ENCODE peak calls at places on chromosome 1, in six cellular contexts. One of them, this sample, is unnamed.

GRCh38 chr1:184276416-184276815 is 110.4 kb upstream of the C1orf21 start:
- DNase-seq in fibroblast of lung: peak; percentile 34
- DNase-seq in heart right ventricle: no peak
- DNase-seq in progenitor cell of endocrine pancreas: no peak
- DNase-seq in A549: no peak
- DNase-seq in GM10248: no peak
- DNase-seq in this sample: no peak

GRCh38 chr1:115088871-115089442 is 346 bp downstream of the TSPAN2 start:
- DNase-seq in fibroblast of lung: no peak
- DNase-seq in heart right ventricle: no peak
- DNase-seq in progenitor cell of endocrine pancreas: no peak
- DNase-seq in A549: no peak
- DNase-seq in GM10248: no peak
- DNase-seq in this sample: no peak

GRCh38 chr1:1211541-1212511 is 2.1 kb downstream of the TNFRSF4 start:
- DNase-seq in fibroblast of lung: no peak
- DNase-seq in heart right ventricle: peak; percentile 14
- DNase-seq in progenitor cell of endocrine pancreas: no peak
- DNase-seq in A549: no peak
- DNase-seq in GM10248: no peak
- DNase-seq in this sample: no peak

GRCh38 chr1:204294371-204294770 is 65.4 kb downstream of the PLEKHA6 start:
- DNase-seq in fibroblast of lung: peak; percentile 96
- DNase-seq in heart right ventricle: no peak
- DNase-seq in progenitor cell of endocrine pancreas: no peak
- DNase-seq in A549: peak; percentile 64
- DNase-seq in GM10248: no peak
- DNase-seq in this sample: no peak

GRCh38 chr1:231683439-231684165 is 57.0 kb downstream of the DISC1 start:
- DNase-seq in fibroblast of lung: no peak
- DNase-seq in heart right ventricle: no peak
- DNase-seq in progenitor cell of endocrine pancreas: no peak
- DNase-seq in A549: no peak
- DNase-seq in GM10248: no peak
- DNase-seq in this sample: no peak

GRCh38 chr1:24437631-24438396 is 22.2 kb downstream of the NIPAL3 start:
- DNase-seq in fibroblast of lung: peak; percentile 38
- DNase-seq in heart right ventricle: peak; percentile 29
- DNase-seq in progenitor cell of endocrine pancreas: no peak
- DNase-seq in A549: no peak
- DNase-seq in GM10248: no peak
- DNase-seq in this sample: no peak

GRCh38 chr1:31931241-31932225 is 6.6 kb downstream of the PTP4A2 start:
- DNase-seq in fibroblast of lung: peak; percentile 53
- DNase-seq in heart right ventricle: no peak
- DNase-seq in progenitor cell of endocrine pancreas: no peak
- DNase-seq in A549: no peak
- DNase-seq in GM10248: no peak
- DNase-seq in this sample: no peak

GRCh38 chr1:57406428-57406827 is 17.4 kb downstream of the DAB1 start:
- DNase-seq in fibroblast of lung: no peak
- DNase-seq in heart right ventricle: no peak
- DNase-seq in progenitor cell of endocrine pancreas: no peak
- DNase-seq in A549: no peak
- DNase-seq in GM10248: no peak
- DNase-seq in this sample: no peak

DNA sequence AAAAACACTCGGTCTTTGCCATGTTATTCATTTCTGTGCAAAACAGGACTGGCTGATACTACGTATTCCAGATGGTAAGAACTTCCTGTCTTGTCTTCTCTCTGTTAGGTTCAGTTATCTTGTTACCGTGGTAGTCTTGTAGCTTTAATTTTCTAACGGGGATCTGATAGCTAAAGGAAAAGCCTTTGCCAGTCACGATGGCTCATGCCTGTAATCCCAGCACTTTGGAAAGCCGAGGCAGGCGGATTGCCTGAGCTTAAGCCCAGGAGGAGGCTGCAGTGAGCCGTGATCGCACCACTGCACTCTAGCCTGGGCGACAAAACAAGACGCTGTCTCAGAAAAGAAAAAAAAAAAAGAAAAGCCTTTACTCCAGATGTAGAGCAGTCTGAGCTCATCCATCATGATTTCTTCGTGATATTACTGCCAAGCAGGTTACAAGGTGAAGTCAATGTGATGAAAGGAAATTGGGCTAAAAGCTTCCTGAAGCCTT is 11.1 kb upstream of the MSTO1 start:
- DNase-seq in fibroblast of lung: peak; percentile 45
- DNase-seq in heart right ventricle: no peak
- DNase-seq in progenitor cell of endocrine pancreas: no peak
- DNase-seq in A549: no peak
- DNase-seq in GM10248: no peak
- DNase-seq in this sample: peak; percentile 15
- TF ChIP-seq CTCF in fibroblast of lung: peak; percentile 5
- TF ChIP-seq CTCF in heart right ventricle: no peak
- TF ChIP-seq CTCF in progenitor cell of endocrine pancreas: no peak
- TF ChIP-seq CTCF in A549: no peak
- TF ChIP-seq CTCF in GM10248: no peak
- TF ChIP-seq CTCF in this sample: no peak

DNA sequence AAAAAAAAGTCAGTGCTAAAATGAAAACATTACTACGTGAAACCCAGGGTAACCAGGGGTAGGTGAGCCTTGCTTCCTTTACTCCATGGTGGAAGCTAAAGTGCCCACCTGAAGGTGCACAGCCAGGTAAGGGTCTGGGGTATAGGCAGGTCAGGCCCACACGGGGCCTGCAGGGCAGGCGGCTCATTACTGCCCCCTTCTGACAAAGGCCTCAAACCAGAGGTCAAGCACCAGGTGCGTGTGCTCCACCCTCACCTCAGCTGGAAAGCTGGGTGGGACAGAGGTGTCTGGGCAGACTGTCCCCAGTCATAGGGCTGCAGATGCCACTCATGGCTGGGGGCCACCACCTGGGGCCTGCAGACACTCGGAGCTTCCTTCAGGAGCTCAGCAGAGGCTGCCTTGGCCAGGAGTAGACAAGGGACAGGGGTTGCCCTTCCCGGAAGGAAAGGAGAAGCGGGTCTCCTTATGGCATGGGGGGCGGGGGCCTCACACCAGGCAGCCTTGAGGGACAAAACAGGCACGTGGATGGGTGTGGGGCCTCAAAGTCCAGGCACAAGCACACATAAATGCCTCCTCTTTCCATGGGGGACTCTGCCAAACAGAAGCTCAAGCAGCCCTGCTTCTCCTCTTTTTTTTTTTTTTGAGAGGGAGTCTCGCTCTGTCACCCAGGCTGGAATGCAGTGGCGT is 36.2 kb downstream of the ACOT7 start:
- DNase-seq in fibroblast of lung: no peak
- DNase-seq in heart right ventricle: no peak
- DNase-seq in progenitor cell of endocrine pancreas: no peak
- DNase-seq in A549: no peak
- DNase-seq in GM10248: no peak
- DNase-seq in this sample: no peak
- TF ChIP-seq CTCF in fibroblast of lung: no peak
- TF ChIP-seq CTCF in heart right ventricle: no peak
- TF ChIP-seq CTCF in progenitor cell of endocrine pancreas: peak; percentile 26
- TF ChIP-seq CTCF in A549: no peak
- TF ChIP-seq CTCF in GM10248: peak; percentile 37
- TF ChIP-seq CTCF in this sample: peak; percentile 17

DNA sequence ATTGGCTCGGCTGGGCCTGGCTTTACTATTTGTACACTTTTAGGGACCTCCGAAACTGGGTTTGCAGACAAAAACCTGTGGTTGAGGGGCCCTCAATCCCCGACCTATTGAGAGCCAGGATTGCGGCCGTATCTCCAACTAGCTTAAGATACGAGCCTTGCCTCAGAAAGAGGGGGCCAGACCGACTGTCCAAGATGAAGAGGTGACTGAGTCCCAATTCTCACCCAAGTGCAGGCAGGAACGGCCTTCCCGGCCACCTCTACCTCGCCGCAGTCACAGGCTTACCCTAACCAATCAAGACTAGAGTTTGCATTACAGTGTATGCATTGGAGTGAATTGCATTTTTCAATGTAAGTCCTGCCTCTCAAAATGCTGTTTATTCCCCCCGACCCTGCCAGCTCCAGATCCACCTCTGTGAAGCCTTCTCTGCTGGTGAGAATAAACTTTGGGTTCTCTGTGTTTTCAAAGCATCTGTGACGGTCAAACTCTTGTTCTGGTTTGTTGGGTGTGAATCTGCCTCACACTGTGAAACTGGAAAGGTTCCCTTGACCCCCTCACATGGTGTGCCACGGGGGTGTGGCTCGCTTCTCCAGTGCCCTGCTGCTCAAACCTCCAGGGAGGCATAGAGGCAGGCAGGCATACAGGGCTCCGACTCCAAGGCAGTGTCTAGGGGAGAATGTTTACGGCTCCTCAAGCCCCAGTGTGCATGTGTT is 62.2 kb upstream of the WLS start:
- DNase-seq in fibroblast of lung: no peak
- DNase-seq in heart right ventricle: no peak
- DNase-seq in progenitor cell of endocrine pancreas: no peak
- DNase-seq in A549: no peak
- DNase-seq in GM10248: no peak
- DNase-seq in this sample: no peak
- TF ChIP-seq CTCF in fibroblast of lung: no peak
- TF ChIP-seq CTCF in heart right ventricle: no peak
- TF ChIP-seq CTCF in progenitor cell of endocrine pancreas: no peak
- TF ChIP-seq CTCF in A549: no peak
- TF ChIP-seq CTCF in GM10248: no peak
- TF ChIP-seq CTCF in this sample: no peak

DNA sequence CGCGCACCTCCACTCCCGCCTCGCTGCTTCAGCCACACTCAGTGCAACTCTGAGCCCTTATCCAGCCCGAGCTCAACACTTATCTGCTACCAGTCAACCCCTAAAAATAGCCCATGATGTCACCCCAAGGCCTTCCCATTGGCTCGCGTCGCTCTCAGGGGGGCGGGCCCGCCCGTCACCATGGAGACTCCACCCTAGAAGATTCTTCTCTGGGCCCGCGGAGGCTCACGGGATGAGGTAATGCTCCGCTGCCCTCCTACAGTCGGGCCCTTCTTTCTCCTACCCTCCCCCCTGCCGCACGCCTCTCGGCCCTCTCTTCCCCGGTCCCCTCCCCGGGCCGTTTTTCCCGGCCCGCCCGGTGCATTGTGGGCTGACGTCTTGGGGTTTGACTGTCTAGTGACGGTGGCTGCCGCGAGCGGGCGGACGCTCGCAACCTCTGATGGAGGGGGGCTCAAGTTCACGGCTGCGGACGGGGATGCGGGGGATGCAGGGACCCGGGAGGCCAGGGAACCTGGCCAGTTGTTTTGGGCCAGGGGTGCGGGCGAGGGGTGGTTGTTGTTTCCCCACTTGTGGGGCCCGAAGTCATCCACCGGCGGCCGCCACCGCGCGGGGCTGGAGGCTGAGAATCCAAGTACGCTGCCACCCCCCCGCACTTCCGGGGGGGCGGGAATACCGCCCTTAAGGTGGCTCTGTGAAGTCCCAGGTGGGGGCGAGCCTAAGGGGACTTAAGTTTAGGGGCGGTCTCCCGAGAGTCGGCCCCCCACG is at the start of gene JUN:
- DNase-seq in fibroblast of lung: peak; percentile 100
- DNase-seq in heart right ventricle: peak; percentile 99
- DNase-seq in progenitor cell of endocrine pancreas: peak; percentile 98
- DNase-seq in A549: peak; percentile 98
- DNase-seq in GM10248: peak; percentile 98
- DNase-seq in this sample: peak; percentile 99
- TF ChIP-seq CTCF in fibroblast of lung: no peak
- TF ChIP-seq CTCF in heart right ventricle: no peak
- TF ChIP-seq CTCF in progenitor cell of endocrine pancreas: no peak
- TF ChIP-seq CTCF in A549: no peak
- TF ChIP-seq CTCF in GM10248: no peak
- TF ChIP-seq CTCF in this sample: no peak

GRCh38 chr1:183234660-183235476 is 48.8 kb downstream of the LAMC2 start:
- DNase-seq in fibroblast of lung: peak; percentile 98
- DNase-seq in heart right ventricle: peak; percentile 34
- DNase-seq in progenitor cell of endocrine pancreas: no peak
- DNase-seq in A549: peak; percentile 59
- DNase-seq in GM10248: no peak
- DNase-seq in this sample: no peak
- TF ChIP-seq CTCF in fibroblast of lung: peak; percentile 91
- TF ChIP-seq CTCF in heart right ventricle: peak; percentile 43
- TF ChIP-seq CTCF in progenitor cell of endocrine pancreas: peak; percentile 82
- TF ChIP-seq CTCF in A549: peak; percentile 72
- TF ChIP-seq CTCF in GM10248: peak; percentile 9
- TF ChIP-seq CTCF in this sample: peak; percentile 29

GRCh38 chr1:162197615-162198497 is 128.4 kb downstream of the NOS1AP start:
- DNase-seq in fibroblast of lung: no peak
- DNase-seq in heart right ventricle: no peak
- DNase-seq in progenitor cell of endocrine pancreas: no peak
- DNase-seq in A549: no peak
- DNase-seq in GM10248: no peak
- DNase-seq in this sample: no peak
- TF ChIP-seq CTCF in fibroblast of lung: no peak
- TF ChIP-seq CTCF in heart right ventricle: no peak
- TF ChIP-seq CTCF in progenitor cell of endocrine pancreas: peak; percentile 24
- TF ChIP-seq CTCF in A549: no peak
- TF ChIP-seq CTCF in GM10248: no peak
- TF ChIP-seq CTCF in this sample: no peak

GRCh38 chr1:107047602-107048001 is 8.9 kb upstream of the PRMT6 start:
- DNase-seq in fibroblast of lung: no peak
- DNase-seq in heart right ventricle: no peak
- DNase-seq in progenitor cell of endocrine pancreas: no peak
- DNase-seq in A549: no peak
- DNase-seq in GM10248: no peak
- DNase-seq in this sample: no peak
- TF ChIP-seq CTCF in fibroblast of lung: no peak
- TF ChIP-seq CTCF in heart right ventricle: no peak
- TF ChIP-seq CTCF in progenitor cell of endocrine pancreas: no peak
- TF ChIP-seq CTCF in A549: no peak
- TF ChIP-seq CTCF in GM10248: no peak
- TF ChIP-seq CTCF in this sample: no peak